ENCODE peak calls at places on chromosomes 5 and 9, in six cellular contexts. B is AG09309, G is ascending aorta, L is AG09319, C is RWPE1, F is GM12865. V is an unnamed sample.

GRCh38 chr9:137694962-137695875 is 76.4 kb downstream of the EHMT1 start:
- DNase-seq in B (no peak), G (no peak), L (no peak), C (no peak), F (no peak), V (no peak)

GRCh38 chr5:65338606-65339151 is 143.0 kb downstream of the ADAMTS6 start:
- DNase-seq in B (no peak), G (no peak), L (no peak), C (no peak), F (no peak), V (no peak)

GRCh38 chr5:73119492-73120157 is 750 bp upstream of the TMEM171 start:
- DNase-seq in B (no peak), G (no peak), L (no peak), C (no peak), F (peak; percentile 24), V (no peak)

GRCh38 chr5:137376127-137376526 is 123.0 kb downstream of the SPOCK1 start:
- DNase-seq in B (no peak), G (no peak), L (no peak), C (no peak), F (no peak), V (no peak)

GRCh38 chr5:2334686-2335085 is 416.8 kb downstream of the IRX2 start:
- DNase-seq in B (no peak), G (no peak), L (no peak), C (no peak), F (no peak), V (no peak)

GRCh38 chr5:132100672-132101261 is 27.2 kb downstream of the CSF2 start:
- DNase-seq in B (no peak), G (no peak), L (no peak), C (no peak), F (peak; percentile 82), V (no peak)

GRCh38 chr5:37975531-37975930 is 135.7 kb upstream of the GDNF start:
- DNase-seq in B (no peak), G (no peak), L (no peak), C (no peak), F (no peak), V (peak; percentile 4)

GRCh38 chr5:133788121-133788520 is 175.8 kb upstream of the FSTL4 start:
- DNase-seq in B (no peak), G (no peak), L (no peak), C (no peak), F (no peak), V (no peak)

GRCh38 chr5:143966280-143966679 is 154.3 kb downstream of the HMHB1 start:
- DNase-seq in B (no peak), G (no peak), L (no peak), C (no peak), F (no peak), V (no peak)

GRCh38 chr5:94288937-94289336 is 329.5 kb downstream of the KIAA0825 start:
- DNase-seq in B (peak; percentile 47), G (no peak), L (no peak), C (no peak), F (no peak), V (peak; percentile 52)

GRCh38 chr5:95718203-95718602 is 12.9 kb upstream of the RHOBTB3 start:
- DNase-seq in B (no peak), G (no peak), L (no peak), C (no peak), F (peak; percentile 58), V (no peak)

GRCh38 chr9:83715221-83715620 is 7.5 kb upstream of the UBQLN1 start:
- DNase-seq in B (no peak), G (no peak), L (no peak), C (no peak), F (no peak), V (no peak)

GRCh38 chr5:91839232-91839631 is 456.1 kb upstream of the ARRDC3 start:
- DNase-seq in B (no peak), G (no peak), L (no peak), C (no peak), F (no peak), V (no peak)
- TF ChIP-seq CTCF in B (no peak), G (no peak), L (no peak), C (no peak), F (no peak), V (no peak)

GRCh38 chr5:124157320-124157719 is 589.1 kb downstream of the ZNF608 start:
- DNase-seq in B (no peak), G (no peak), L (no peak), C (peak; percentile 5), F (peak; percentile 42), V (no peak)

GRCh38 chr5:124161286-124161685 is 585.2 kb downstream of the ZNF608 start:
- DNase-seq in B (no peak), G (no peak), L (no peak), C (no peak), F (no peak), V (no peak)

GRCh38 chr5:124154714-124155113 is 591.7 kb downstream of the ZNF608 start:
- DNase-seq in B (no peak), G (no peak), L (no peak), C (no peak), F (no peak), V (no peak)

GRCh38 chr5:124160265-124160664 is 586.2 kb downstream of the ZNF608 start:
- DNase-seq in B (no peak), G (no peak), L (no peak), C (no peak), F (no peak), V (no peak)

DNA sequence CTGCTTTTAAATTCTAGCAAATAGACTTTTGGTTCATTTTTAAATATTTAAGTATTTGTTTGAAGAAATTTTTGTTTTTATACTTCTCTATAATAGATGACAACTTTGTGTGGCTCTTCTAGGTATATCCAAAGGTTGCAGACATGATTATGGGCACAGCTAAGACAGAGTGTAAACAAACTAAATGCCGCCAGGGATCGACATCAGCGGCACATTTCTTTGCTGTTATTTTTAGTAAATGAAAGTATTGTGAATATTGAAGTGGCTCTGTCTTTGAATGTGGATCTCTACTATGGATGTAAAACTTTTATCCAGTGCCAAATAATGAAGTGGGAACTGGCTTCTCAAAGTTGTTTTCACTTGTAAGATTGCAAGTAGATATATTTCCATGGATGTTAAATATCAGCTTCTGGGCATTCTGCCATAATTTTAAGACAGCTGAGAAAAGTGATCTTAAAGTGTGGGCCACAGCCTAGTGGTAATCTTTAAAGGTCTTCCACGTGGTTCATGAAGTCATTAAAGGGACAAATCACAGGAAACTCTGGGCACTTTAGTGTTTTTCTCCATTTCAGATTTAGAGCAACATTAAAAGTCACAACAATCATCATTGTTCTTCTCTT is 589.9 kb downstream of the ZNF608 start:
- DNase-seq in B (no peak), G (no peak), L (no peak), C (no peak), F (no peak), V (no peak)
- TF ChIP-seq CTCF in B (no peak), G (no peak), L (no peak), C (no peak), F (no peak), V (no peak)

GRCh38 chr5:164972973-164973372 is 1467.6 kb downstream of the MAT2B start:
- DNase-seq in B (no peak), G (no peak), L (no peak), C (no peak), F (no peak), V (no peak)

GRCh38 chr5:164962302-164962961 is 1457.0 kb downstream of the MAT2B start:
- DNase-seq in B (no peak), G (no peak), L (no peak), C (no peak), F (no peak), V (no peak)

GRCh38 chr5:164967354-164967753 is 1461.9 kb downstream of the MAT2B start:
- DNase-seq in B (no peak), G (no peak), L (no peak), C (no peak), F (no peak), V (no peak)
- TF ChIP-seq CTCF in B (no peak), G (no peak), L (no peak), C (no peak), F (no peak), V (no peak)

GRCh38 chr9:134889386-134890214 is 9.0 kb downstream of the FCN2 start:
- DNase-seq in B (no peak), G (peak; percentile 22), L (no peak), C (no peak), F (no peak), V (no peak)

GRCh38 chr9:134887219-134887618 is 6.6 kb downstream of the FCN2 start:
- DNase-seq in B (no peak), G (peak; percentile 47), L (no peak), C (no peak), F (no peak), V (no peak)

GRCh38 chr9:134886413-134886913 is 5.9 kb downstream of the FCN2 start:
- DNase-seq in B (no peak), G (peak; percentile 47), L (no peak), C (no peak), F (no peak), V (no peak)

GRCh38 chr9:134887686-134888602 is 7.3 kb downstream of the FCN2 start:
- DNase-seq in B (no peak), G (peak; percentile 58), L (no peak), C (no peak), F (no peak), V (no peak)

GRCh38 chr9:134888603-134889195 is 8.1 kb downstream of the FCN2 start:
- DNase-seq in B (no peak), G (peak; percentile 54), L (no peak), C (no peak), F (no peak), V (no peak)
- TF ChIP-seq CTCF in B (no peak), G (no peak), L (no peak), C (no peak), F (no peak), V (no peak)

GRCh38 chr9:82535432-82535998 is 527.4 kb downstream of the RASEF start:
- DNase-seq in B (no peak), G (no peak), L (no peak), C (no peak), F (no peak), V (no peak)
- TF ChIP-seq CTCF in B (no peak), G (no peak), L (no peak), C (no peak), F (no peak), V (no peak)

GRCh38 chr5:158705901-158706300 is 393.8 kb downstream of the EBF1 start:
- DNase-seq in B (no peak), G (no peak), L (no peak), C (no peak), F (no peak), V (no peak)
- TF ChIP-seq CTCF in B (no peak), G (no peak), L (no peak), C (no peak), F (no peak), V (no peak)